ENCODE peak calls at places on chromosomes 2 and 18, in nine cellular contexts. U, R, X, F, H, B, E, V and T are unnamed samples.

GRCh38 chr2:150526827-150527226 is 39.4 kb upstream of the RND3 start:
- DNase-seq in H (peak), E (no peak), B (peak), R (no peak), X (peak), U (no peak), F (peak), V (peak), T (no peak)

GRCh38 chr18:9827856-9828793 is 57.6 kb upstream of the TXNDC2 start:
- DNase-seq in E (peak), X (peak), F (peak), H (peak), U (peak), R (peak), B (peak), V (no peak), T (no peak)

GRCh38 chr2:109356251-109357035 is 227.4 kb downstream of the SH3RF3 start:
- DNase-seq in F (no peak), E (no peak), U (no peak), B (no peak), H (no peak), V (no peak), R (no peak), X (no peak), T (no peak)

GRCh38 chr2:20525041-20526035 is 78.5 kb downstream of the RHOB start:
- DNase-seq in E (no peak), H (peak), U (peak), X (peak), V (no peak), B (peak), R (peak), F (peak), T (peak)

GRCh38 chr18:26394047-26394654 is 154.2 kb downstream of the KCTD1 start:
- DNase-seq in B (no peak), R (no peak), H (no peak), U (no peak), V (no peak), X (no peak), E (no peak), F (no peak), T (no peak)

GRCh38 chr18:75839041-75839440 is 411.5 kb upstream of the SMIM21 start:
- DNase-seq in B (no peak), R (no peak), X (no peak), V (no peak), H (no peak), E (no peak), U (no peak), F (no peak), T (no peak)

GRCh38 chr2:215371915-215372897 is 60.3 kb downstream of the ATIC start:
- DNase-seq in X (no peak), V (no peak), B (peak), R (no peak), U (no peak), H (no peak), E (peak), F (no peak), T (no peak)

GRCh38 chr18:5305835-5306234 is 10.3 kb upstream of the ZBTB14 start:
- DNase-seq in H (no peak), F (no peak), B (no peak), V (no peak), X (no peak), U (no peak), R (no peak), E (no peak), T (no peak)

GRCh38 chr18:62324917-62325805 is at the start of gene TNFRSF11A:
- DNase-seq in B (no peak), V (peak), U (peak), R (no peak), E (no peak), F (peak), X (peak), H (no peak), T (no peak)

GRCh38 chr2:131145040-131145439 is 39.9 kb downstream of the PLEKHB2 start:
- DNase-seq in X (no peak), V (no peak), B (no peak), H (no peak), F (no peak), R (no peak), E (no peak), U (no peak), T (no peak)
- H3K4me3 ChIP-seq in X (no peak), V (no peak), B (no peak), H (no peak), F (no peak), R (no peak), E (no peak), U (no peak), T (no peak)

GRCh38 chr2:9143264-9143815 is 63.3 kb upstream of the ASAP2 start:
- DNase-seq in X (no peak), R (no peak), E (no peak), F (no peak), U (no peak), V (no peak), H (peak), B (no peak), T (no peak)

GRCh38 chr2:9144047-9144446 is 62.6 kb upstream of the ASAP2 start:
- DNase-seq in U (no peak), X (no peak), B (no peak), V (no peak), E (no peak), H (peak), F (peak), R (no peak), T (no peak)

GRCh38 chr2:9141706-9142460 is 64.7 kb upstream of the ASAP2 start:
- DNase-seq in H (no peak), E (no peak), V (no peak), B (no peak), U (no peak), F (no peak), X (no peak), R (no peak), T (no peak)

GRCh38 chr2:9141379-9141667 is 65.3 kb upstream of the ASAP2 start:
- DNase-seq in V (no peak), H (no peak), R (no peak), F (no peak), B (no peak), E (no peak), X (no peak), U (no peak), T (no peak)

DNA sequence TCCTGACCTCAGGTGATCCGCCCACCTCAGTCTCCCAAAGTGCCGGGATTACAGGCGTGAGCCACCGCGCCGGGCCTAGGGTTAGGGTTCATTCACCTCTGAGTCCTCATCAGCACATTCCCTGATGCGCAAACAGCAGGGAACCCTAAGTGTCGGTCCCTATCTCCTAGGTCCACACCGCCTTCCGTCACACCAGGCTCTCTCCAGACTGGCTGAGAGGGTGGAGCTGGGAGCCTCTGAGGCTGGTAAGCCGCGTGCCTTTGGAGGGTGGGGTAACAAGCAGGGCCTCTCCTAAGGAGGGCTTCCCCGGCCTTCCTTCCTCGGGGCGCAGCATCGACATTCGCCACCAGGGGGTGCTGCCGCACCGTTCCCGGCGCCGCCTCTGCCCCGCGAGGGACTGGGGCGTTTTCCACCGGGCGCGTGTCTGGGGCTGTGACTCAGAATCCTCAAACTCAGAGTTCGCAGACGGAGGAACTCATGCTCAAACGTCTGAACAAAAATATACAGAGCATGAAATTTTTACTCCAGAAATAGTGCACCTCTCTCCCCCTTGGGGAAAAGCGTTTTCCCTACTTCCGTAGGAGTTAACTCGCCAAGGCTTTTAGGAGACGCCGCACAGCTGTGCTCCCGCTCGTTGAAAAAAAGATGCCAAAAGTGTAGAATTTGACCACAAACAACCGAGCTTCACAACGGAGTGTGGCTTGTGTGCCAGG is 63.9 kb upstream of the ASAP2 start:
- DNase-seq in B (peak), V (peak), H (peak), U (peak), F (peak), R (peak), X (peak), E (peak), T (peak)
- H3K4me3 ChIP-seq in B (peak), V (peak), H (no peak), U (peak), F (peak), R (peak), X (peak), E (no peak), T (peak)

GRCh38 chr2:37882036-37882435 is 43.1 kb upstream of the RMDN2 start:
- DNase-seq in V (no peak), R (no peak), E (no peak), F (no peak), B (no peak), X (no peak), U (no peak), H (no peak), T (no peak)

GRCh38 chr2:37878536-37878935 is 46.6 kb upstream of the RMDN2 start:
- DNase-seq in R (no peak), U (no peak), H (no peak), F (no peak), V (no peak), E (no peak), B (no peak), X (no peak), T (no peak)

GRCh38 chr2:37880546-37880945 is 44.5 kb upstream of the RMDN2 start:
- DNase-seq in X (no peak), E (no peak), H (no peak), F (no peak), R (no peak), U (no peak), B (no peak), V (no peak), T (no peak)

GRCh38 chr2:37877457-37878315 is 47.4 kb upstream of the RMDN2 start:
- DNase-seq in F (peak), B (peak), X (peak), H (peak), V (peak), U (peak), R (peak), E (no peak), T (peak)

DNA sequence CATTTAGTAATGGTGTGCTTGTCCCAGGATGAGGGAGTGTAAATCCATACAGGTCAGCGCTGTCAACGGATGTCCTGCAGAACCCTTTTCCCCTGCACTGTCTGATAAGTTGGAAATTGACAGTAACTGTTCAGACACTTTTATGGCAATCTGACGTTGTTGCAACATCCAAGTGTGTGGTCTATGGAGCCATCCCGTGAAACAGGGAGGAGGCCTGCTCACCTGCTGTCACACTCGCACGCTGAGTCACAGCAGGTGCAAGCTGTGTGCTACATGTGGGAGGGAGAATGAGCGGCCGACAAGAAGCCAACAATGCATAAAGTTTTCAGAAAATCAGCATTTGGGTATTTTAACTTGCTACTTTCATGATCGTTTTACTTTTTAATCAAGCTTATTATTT is 43.7 kb upstream of the RMDN2 start:
- DNase-seq in E (no peak), V (no peak), F (no peak), B (no peak), H (no peak), X (no peak), U (no peak), R (no peak), T (no peak)
- H3K4me3 ChIP-seq in E (no peak), V (no peak), F (no peak), B (no peak), H (no peak), X (no peak), U (no peak), R (no peak), T (no peak)

GRCh38 chr2:78992451-78992806 is 33.1 kb upstream of the REG3G start:
- DNase-seq in V (peak), H (peak), E (no peak), B (no peak), R (no peak), F (peak), U (no peak), X (no peak), T (no peak)
- H3K4me3 ChIP-seq in V (peak), H (peak), E (no peak), B (no peak), R (no peak), F (no peak), U (no peak), X (no peak), T (no peak)